ENCODE peak calls at places on chromosomes 1 and 21, in seven cellular contexts. One of them, this sample, is unnamed. For H3K27me3, the result is how much of the 10 kb centered on the place peaks cover.

GRCh38 chr1:36768486-36769178 is 265.7 kb downstream of the GRIK3 start:
- DNase-seq in BE2C: peak
- DNase-seq in thoracic aorta: no peak
- DNase-seq in right atrium auricular region: no peak
- DNase-seq in aorta: peak
- DNase-seq in lower lobe of right lung: no peak
- DNase-seq in CD4-positive, alpha-beta T cell: no peak
- DNase-seq in this sample: no peak

GRCh38 chr1:222301653-222302052 is 246.3 kb downstream of the HHIPL2 start:
- DNase-seq in BE2C: no peak
- DNase-seq in aorta: no peak
- DNase-seq in lower lobe of right lung: no peak
- DNase-seq in thoracic aorta: no peak
- DNase-seq in CD4-positive, alpha-beta T cell: no peak
- DNase-seq in right atrium auricular region: no peak
- DNase-seq in this sample: no peak

GRCh38 chr1:145997156-145998023 is 1.0 kb upstream of the TXNIP start:
- DNase-seq in right atrium auricular region: no peak
- DNase-seq in BE2C: no peak
- DNase-seq in thoracic aorta: no peak
- DNase-seq in lower lobe of right lung: peak
- DNase-seq in CD4-positive, alpha-beta T cell: peak
- DNase-seq in aorta: no peak
- DNase-seq in this sample: no peak

GRCh38 chr1:68409426-68409825 is 40.3 kb downstream of the RPE65 start:
- DNase-seq in BE2C: no peak
- DNase-seq in thoracic aorta: no peak
- DNase-seq in lower lobe of right lung: no peak
- DNase-seq in right atrium auricular region: no peak
- DNase-seq in aorta: no peak
- DNase-seq in CD4-positive, alpha-beta T cell: no peak
- DNase-seq in this sample: no peak

GRCh38 chr1:213122514-213122929 is 71.5 kb downstream of the RPS6KC1 start:
- DNase-seq in aorta: no peak
- DNase-seq in lower lobe of right lung: no peak
- DNase-seq in right atrium auricular region: no peak
- DNase-seq in CD4-positive, alpha-beta T cell: no peak
- DNase-seq in thoracic aorta: no peak
- DNase-seq in BE2C: no peak
- DNase-seq in this sample: no peak

GRCh38 chr1:226606311-226607267 is 58.0 kb downstream of the STUM start:
- DNase-seq in BE2C: no peak
- DNase-seq in aorta: peak
- DNase-seq in thoracic aorta: no peak
- DNase-seq in lower lobe of right lung: no peak
- DNase-seq in right atrium auricular region: no peak
- DNase-seq in CD4-positive, alpha-beta T cell: no peak
- DNase-seq in this sample: no peak

GRCh38 chr1:175927944-175928343 is 184.5 kb upstream of the TNR start:
- DNase-seq in right atrium auricular region: no peak
- DNase-seq in aorta: no peak
- DNase-seq in CD4-positive, alpha-beta T cell: no peak
- DNase-seq in thoracic aorta: no peak
- DNase-seq in BE2C: no peak
- DNase-seq in lower lobe of right lung: no peak
- DNase-seq in this sample: no peak

GRCh38 chr1:85580046-85580411 is 532 bp upstream of the CCN1 start:
- DNase-seq in CD4-positive, alpha-beta T cell: no peak
- DNase-seq in lower lobe of right lung: no peak
- DNase-seq in right atrium auricular region: peak
- DNase-seq in BE2C: no peak
- DNase-seq in thoracic aorta: no peak
- DNase-seq in aorta: peak
- DNase-seq in this sample: peak

GRCh38 chr1:95012389-95012788 is 60.4 kb downstream of the ALG14 start:
- DNase-seq in aorta: no peak
- DNase-seq in right atrium auricular region: no peak
- DNase-seq in thoracic aorta: no peak
- DNase-seq in lower lobe of right lung: no peak
- DNase-seq in CD4-positive, alpha-beta T cell: no peak
- DNase-seq in BE2C: no peak
- DNase-seq in this sample: no peak

GRCh38 chr1:100391675-100392074 is 39.4 kb downstream of the CDC14A start:
- DNase-seq in thoracic aorta: no peak
- DNase-seq in BE2C: no peak
- DNase-seq in lower lobe of right lung: no peak
- DNase-seq in CD4-positive, alpha-beta T cell: peak
- DNase-seq in aorta: no peak
- DNase-seq in right atrium auricular region: no peak
- DNase-seq in this sample: no peak

GRCh38 chr1:149997585-149998262 is 12.8 kb downstream of the OTUD7B start:
- DNase-seq in aorta: no peak
- DNase-seq in BE2C: no peak
- DNase-seq in right atrium auricular region: no peak
- DNase-seq in lower lobe of right lung: no peak
- DNase-seq in thoracic aorta: no peak
- DNase-seq in CD4-positive, alpha-beta T cell: no peak
- DNase-seq in this sample: no peak
- H3K27me3 ChIP-seq in aorta: under half
- H3K27me3 ChIP-seq in BE2C: under half
- H3K27me3 ChIP-seq in right atrium auricular region: under half
- H3K27me3 ChIP-seq in lower lobe of right lung: under half
- H3K27me3 ChIP-seq in thoracic aorta: under half
- H3K27me3 ChIP-seq in CD4-positive, alpha-beta T cell: under half
- H3K27me3 ChIP-seq in this sample: under half

GRCh38 chr1:23438545-23438944 is 14.0 kb upstream of the TCEA3 start:
- DNase-seq in BE2C: no peak
- DNase-seq in aorta: no peak
- DNase-seq in CD4-positive, alpha-beta T cell: no peak
- DNase-seq in thoracic aorta: no peak
- DNase-seq in right atrium auricular region: no peak
- DNase-seq in lower lobe of right lung: no peak
- DNase-seq in this sample: no peak
- H3K27me3 ChIP-seq in BE2C: under half
- H3K27me3 ChIP-seq in aorta: under half
- H3K27me3 ChIP-seq in CD4-positive, alpha-beta T cell: under half
- H3K27me3 ChIP-seq in thoracic aorta: under half
- H3K27me3 ChIP-seq in right atrium auricular region: under half
- H3K27me3 ChIP-seq in lower lobe of right lung: under half
- H3K27me3 ChIP-seq in this sample: under half

GRCh38 chr21:44049182-44049581 is 37.1 kb downstream of the TRAPPC10 start:
- DNase-seq in BE2C: no peak
- DNase-seq in lower lobe of right lung: no peak
- DNase-seq in thoracic aorta: no peak
- DNase-seq in CD4-positive, alpha-beta T cell: no peak
- DNase-seq in aorta: no peak
- DNase-seq in right atrium auricular region: no peak
- DNase-seq in this sample: no peak

GRCh38 chr21:44043613-44044012 is 31.5 kb downstream of the TRAPPC10 start:
- DNase-seq in thoracic aorta: no peak
- DNase-seq in BE2C: no peak
- DNase-seq in aorta: no peak
- DNase-seq in lower lobe of right lung: no peak
- DNase-seq in CD4-positive, alpha-beta T cell: no peak
- DNase-seq in right atrium auricular region: no peak
- DNase-seq in this sample: no peak

GRCh38 chr21:44047996-44048560 is 36.0 kb downstream of the TRAPPC10 start:
- DNase-seq in thoracic aorta: no peak
- DNase-seq in CD4-positive, alpha-beta T cell: no peak
- DNase-seq in right atrium auricular region: no peak
- DNase-seq in lower lobe of right lung: no peak
- DNase-seq in BE2C: no peak
- DNase-seq in aorta: no peak
- DNase-seq in this sample: no peak

GRCh38 chr21:44049606-44050005 is 37.5 kb downstream of the TRAPPC10 start:
- DNase-seq in BE2C: no peak
- DNase-seq in right atrium auricular region: no peak
- DNase-seq in aorta: no peak
- DNase-seq in lower lobe of right lung: no peak
- DNase-seq in thoracic aorta: no peak
- DNase-seq in CD4-positive, alpha-beta T cell: no peak
- DNase-seq in this sample: no peak

DNA sequence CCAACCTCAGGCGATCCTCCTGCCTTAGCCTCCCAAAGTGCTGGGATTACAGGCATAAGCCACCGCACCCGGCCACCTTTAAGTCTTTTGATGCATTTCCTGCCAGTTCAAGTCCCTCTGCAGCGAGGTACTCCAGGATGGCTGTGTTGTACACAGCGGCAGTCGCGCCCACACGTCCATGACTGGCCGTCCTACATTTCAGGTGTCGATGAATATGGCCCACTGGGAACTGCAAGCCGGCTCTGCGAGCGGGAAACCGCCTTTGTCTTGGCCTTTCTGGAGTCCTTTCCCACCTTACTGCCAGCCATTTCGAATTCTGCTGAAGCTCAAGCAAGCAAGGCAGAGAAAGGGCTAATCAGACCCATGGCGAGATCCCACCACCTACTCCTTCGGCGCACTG is 34.6 kb downstream of the TRAPPC10 start:
- DNase-seq in lower lobe of right lung: no peak
- DNase-seq in CD4-positive, alpha-beta T cell: no peak
- DNase-seq in aorta: no peak
- DNase-seq in right atrium auricular region: no peak
- DNase-seq in BE2C: no peak
- DNase-seq in thoracic aorta: no peak
- DNase-seq in this sample: no peak
- H3K27me3 ChIP-seq in lower lobe of right lung: under half
- H3K27me3 ChIP-seq in CD4-positive, alpha-beta T cell: under half
- H3K27me3 ChIP-seq in aorta: under half
- H3K27me3 ChIP-seq in right atrium auricular region: under half
- H3K27me3 ChIP-seq in BE2C: under half
- H3K27me3 ChIP-seq in thoracic aorta: under half
- H3K27me3 ChIP-seq in this sample: under half

GRCh38 chr1:192443616-192444015 is 126.8 kb downstream of the RGS21 start:
- DNase-seq in aorta: no peak
- DNase-seq in CD4-positive, alpha-beta T cell: no peak
- DNase-seq in lower lobe of right lung: no peak
- DNase-seq in right atrium auricular region: no peak
- DNase-seq in thoracic aorta: no peak
- DNase-seq in BE2C: no peak
- DNase-seq in this sample: no peak

GRCh38 chr1:192441492-192441891 is 124.7 kb downstream of the RGS21 start:
- DNase-seq in thoracic aorta: no peak
- DNase-seq in right atrium auricular region: no peak
- DNase-seq in lower lobe of right lung: no peak
- DNase-seq in BE2C: no peak
- DNase-seq in aorta: no peak
- DNase-seq in CD4-positive, alpha-beta T cell: no peak
- DNase-seq in this sample: no peak

GRCh38 chr1:192445243-192445642 is 128.5 kb downstream of the RGS21 start:
- DNase-seq in CD4-positive, alpha-beta T cell: no peak
- DNase-seq in right atrium auricular region: no peak
- DNase-seq in BE2C: no peak
- DNase-seq in thoracic aorta: no peak
- DNase-seq in aorta: no peak
- DNase-seq in lower lobe of right lung: no peak
- DNase-seq in this sample: no peak

GRCh38 chr1:192445849-192446489 is 129.2 kb downstream of the RGS21 start:
- DNase-seq in BE2C: peak
- DNase-seq in right atrium auricular region: no peak
- DNase-seq in lower lobe of right lung: no peak
- DNase-seq in aorta: no peak
- DNase-seq in CD4-positive, alpha-beta T cell: no peak
- DNase-seq in thoracic aorta: no peak
- DNase-seq in this sample: peak

DNA sequence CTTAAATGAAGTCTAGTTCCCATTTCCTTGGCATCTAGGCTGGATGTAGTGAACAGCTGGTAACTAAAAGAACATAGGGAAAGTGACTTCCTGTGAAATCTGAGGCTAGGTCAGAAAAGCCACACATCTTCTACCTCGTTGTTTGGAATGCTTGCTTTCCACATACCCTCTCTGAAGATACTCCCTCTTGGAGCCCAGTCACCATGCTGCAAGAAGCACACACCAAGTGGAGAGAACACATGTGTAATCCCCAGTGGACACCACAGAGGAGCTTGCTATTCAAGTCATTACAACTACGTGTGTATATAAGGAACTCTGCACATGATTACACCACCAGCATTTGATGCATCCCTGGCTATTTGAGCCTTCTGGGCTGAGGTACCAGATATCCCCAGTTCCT is 125.9 kb downstream of the RGS21 start:
- DNase-seq in aorta: no peak
- DNase-seq in right atrium auricular region: no peak
- DNase-seq in thoracic aorta: no peak
- DNase-seq in CD4-positive, alpha-beta T cell: no peak
- DNase-seq in BE2C: no peak
- DNase-seq in lower lobe of right lung: no peak
- DNase-seq in this sample: no peak
- H3K27me3 ChIP-seq in aorta: under half
- H3K27me3 ChIP-seq in right atrium auricular region: under half
- H3K27me3 ChIP-seq in thoracic aorta: under half
- H3K27me3 ChIP-seq in CD4-positive, alpha-beta T cell: under half
- H3K27me3 ChIP-seq in BE2C: under half
- H3K27me3 ChIP-seq in lower lobe of right lung: under half
- H3K27me3 ChIP-seq in this sample: under half

GRCh38 chr1:11434926-11435325 is 44.0 kb upstream of the DISP3 start:
- DNase-seq in right atrium auricular region: no peak
- DNase-seq in thoracic aorta: no peak
- DNase-seq in BE2C: no peak
- DNase-seq in aorta: no peak
- DNase-seq in CD4-positive, alpha-beta T cell: no peak
- DNase-seq in lower lobe of right lung: no peak
- DNase-seq in this sample: no peak

GRCh38 chr1:11434506-11434905 is 44.4 kb upstream of the DISP3 start:
- DNase-seq in thoracic aorta: no peak
- DNase-seq in aorta: no peak
- DNase-seq in right atrium auricular region: no peak
- DNase-seq in lower lobe of right lung: no peak
- DNase-seq in BE2C: peak
- DNase-seq in CD4-positive, alpha-beta T cell: no peak
- DNase-seq in this sample: no peak

GRCh38 chr1:11441211-11441952 is 37.6 kb upstream of the DISP3 start:
- DNase-seq in BE2C: no peak
- DNase-seq in thoracic aorta: no peak
- DNase-seq in aorta: no peak
- DNase-seq in lower lobe of right lung: no peak
- DNase-seq in CD4-positive, alpha-beta T cell: no peak
- DNase-seq in right atrium auricular region: no peak
- DNase-seq in this sample: no peak

GRCh38 chr1:11443043-11443442 is 35.9 kb upstream of the DISP3 start:
- DNase-seq in right atrium auricular region: no peak
- DNase-seq in aorta: no peak
- DNase-seq in thoracic aorta: no peak
- DNase-seq in CD4-positive, alpha-beta T cell: no peak
- DNase-seq in lower lobe of right lung: no peak
- DNase-seq in BE2C: no peak
- DNase-seq in this sample: no peak

GRCh38 chr1:11439051-11439450 is 39.9 kb upstream of the DISP3 start:
- DNase-seq in thoracic aorta: no peak
- DNase-seq in aorta: no peak
- DNase-seq in BE2C: no peak
- DNase-seq in right atrium auricular region: no peak
- DNase-seq in CD4-positive, alpha-beta T cell: no peak
- DNase-seq in lower lobe of right lung: no peak
- DNase-seq in this sample: no peak
- H3K27me3 ChIP-seq in thoracic aorta: under half
- H3K27me3 ChIP-seq in aorta: under half
- H3K27me3 ChIP-seq in BE2C: under half
- H3K27me3 ChIP-seq in right atrium auricular region: under half
- H3K27me3 ChIP-seq in CD4-positive, alpha-beta T cell: under half
- H3K27me3 ChIP-seq in lower lobe of right lung: under half
- H3K27me3 ChIP-seq in this sample: under half

GRCh38 chr1:143653403-143653802 is 318.4 kb downstream of the FAM72C start:
- DNase-seq in aorta: no peak
- DNase-seq in BE2C: no peak
- DNase-seq in lower lobe of right lung: no peak
- DNase-seq in thoracic aorta: no peak
- DNase-seq in right atrium auricular region: no peak
- DNase-seq in CD4-positive, alpha-beta T cell: no peak
- DNase-seq in this sample: no peak
- H3K27me3 ChIP-seq in aorta: under half
- H3K27me3 ChIP-seq in BE2C: half or more
- H3K27me3 ChIP-seq in lower lobe of right lung: half or more
- H3K27me3 ChIP-seq in thoracic aorta: under half
- H3K27me3 ChIP-seq in right atrium auricular region: under half
- H3K27me3 ChIP-seq in CD4-positive, alpha-beta T cell: half or more
- H3K27me3 ChIP-seq in this sample: under half